ENCODE peak calls at places on chromosomes 6 and 20, in seven cellular contexts. F is BJ, L is DND-41, X is right atrium auricular region, R is lower lobe of right lung, A is upper lobe of right lung, E is ovary. D is an unnamed sample.

GRCh38 chr6:12479885-12480284 is 189.7 kb downstream of the EDN1 start:
- DNase-seq in E (no peak), F (peak; percentile 10), X (no peak), A (no peak), R (no peak), L (no peak), D (no peak)

GRCh38 chr6:79146426-79146825 is 68.4 kb upstream of the PHIP start:
- DNase-seq in X (no peak), E (no peak), A (no peak), L (no peak), F (no peak), R (no peak), D (peak; percentile 74)

GRCh38 chr6:89944826-89945407 is 50.6 kb downstream of the GJA10 start:
- DNase-seq in R (no peak), L (no peak), X (no peak), E (no peak), F (no peak), A (no peak), D (no peak)

GRCh38 chr6:158962371-158962770 is 37.6 kb downstream of the RSPH3 start:
- DNase-seq in L (no peak), X (no peak), E (no peak), F (peak; percentile 29), A (no peak), R (no peak), D (no peak)

GRCh38 chr6:114418304-114418972 is 75.6 kb upstream of the HS3ST5 start:
- DNase-seq in L (no peak), E (no peak), R (no peak), A (no peak), X (no peak), F (no peak), D (no peak)

GRCh38 chr6:105514306-105514705 is 111.4 kb upstream of the PREP start:
- DNase-seq in F (no peak), E (no peak), L (no peak), A (no peak), X (no peak), R (no peak), D (no peak)

GRCh38 chr6:111798281-111798725 is 74.9 kb downstream of the FYN start:
- DNase-seq in A (no peak), R (no peak), X (no peak), F (no peak), L (no peak), E (no peak), D (no peak)

GRCh38 chr6:166496460-166496859 is 90.0 kb downstream of the RAMACL start:
- DNase-seq in A (no peak), X (no peak), F (no peak), L (no peak), R (no peak), E (no peak), D (no peak)

GRCh38 chr6:135496805-135497411 is 632 bp downstream of the AHI1 start:
- DNase-seq in L (no peak), A (no peak), X (no peak), E (no peak), F (no peak), R (no peak), D (no peak)

GRCh38 chr6:146905313-146905712 is 298.9 kb upstream of the STXBP5 start:
- DNase-seq in X (no peak), R (no peak), E (no peak), L (no peak), F (peak; percentile 45), A (no peak), D (peak; percentile 51)

GRCh38 chr6:44487002-44487401 is 99.5 kb downstream of the CDC5L start:
- DNase-seq in X (no peak), F (no peak), E (no peak), R (no peak), L (no peak), A (no peak), D (no peak)

GRCh38 chr6:128507337-128508310 is 12.8 kb downstream of the PTPRK start:
- DNase-seq in L (no peak), F (peak; percentile 21), A (no peak), R (no peak), E (no peak), X (no peak), D (no peak)

GRCh38 chr6:139296927-139297326 is 5.1 kb upstream of the TXLNB start:
- DNase-seq in L (no peak), X (no peak), F (no peak), A (no peak), R (no peak), E (no peak), D (no peak)

GRCh38 chr20:43352996-43353395 is 104.7 kb upstream of the SRSF6 start:
- DNase-seq in X (no peak), F (no peak), A (no peak), E (no peak), R (no peak), L (no peak), D (no peak)

GRCh38 chr20:33915726-33916331 is 77.9 kb upstream of the RALY start:
- DNase-seq in E (peak; percentile 28), L (peak; percentile 64), R (peak; percentile 66), A (peak; percentile 70), X (no peak), F (no peak), D (no peak)

GRCh38 chr6:155216312-155217028 is 47.3 kb upstream of the CLDN20 start:
- DNase-seq in E (no peak), R (no peak), A (no peak), L (no peak), F (no peak), X (no peak), D (no peak)

GRCh38 chr6:155212106-155212505 is 51.7 kb upstream of the CLDN20 start:
- DNase-seq in E (no peak), L (no peak), F (no peak), A (no peak), X (no peak), R (no peak), D (no peak)

GRCh38 chr6:155215906-155216305 is 47.9 kb upstream of the CLDN20 start:
- DNase-seq in X (no peak), A (no peak), R (no peak), L (no peak), F (no peak), E (no peak), D (no peak)

GRCh38 chr6:155212616-155213380 is 51.0 kb upstream of the CLDN20 start:
- DNase-seq in F (no peak), X (no peak), R (no peak), L (no peak), A (no peak), E (no peak), D (no peak)

DNA sequence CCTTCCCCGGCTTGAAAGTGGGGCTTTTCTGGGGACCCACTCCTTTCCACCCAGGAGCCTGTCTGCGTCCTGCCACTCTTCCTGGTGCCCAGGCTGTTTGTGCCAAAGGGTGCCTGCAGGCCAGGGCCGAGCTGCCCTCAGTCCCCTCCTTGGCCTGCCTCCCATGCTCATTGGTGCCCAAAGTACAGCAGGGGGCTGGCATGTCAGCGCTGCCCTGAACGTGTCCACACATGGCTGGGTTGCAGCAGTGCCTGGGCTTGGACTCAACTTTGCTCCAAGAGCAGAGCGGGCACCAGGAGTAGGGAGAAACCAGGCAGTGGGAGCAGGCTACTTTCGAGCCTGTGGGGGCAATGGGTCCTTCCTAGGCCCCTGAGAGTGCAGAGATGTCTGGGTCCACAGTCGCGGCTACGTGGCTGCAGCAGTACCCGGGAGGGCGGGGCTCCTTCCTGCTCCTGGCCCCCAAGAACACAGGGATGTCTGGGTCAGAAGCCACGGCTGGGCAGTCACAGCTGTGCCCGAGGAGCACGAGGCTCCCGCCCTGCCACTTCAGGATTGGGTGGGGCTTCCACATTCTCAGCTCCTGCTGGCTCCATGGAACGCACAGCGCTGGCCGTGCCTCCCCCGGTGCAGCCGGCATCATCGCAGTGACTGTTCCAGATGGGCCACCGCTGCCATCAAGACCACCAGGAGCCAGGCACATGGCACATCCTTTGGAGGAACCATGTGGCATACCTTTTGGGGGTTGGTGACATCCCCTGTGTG is 50.0 kb upstream of the CLDN20 start:
- DNase-seq in E (no peak), F (no peak), A (no peak), X (peak; percentile 26), L (no peak), R (no peak), D (no peak)
- H3K4me3 ChIP-seq in E (no peak overlapping the region), F (no peak overlapping the region), A (no peak overlapping the region), X (no peak overlapping the region), L (no peak overlapping the region), R (no peak overlapping the region), D (no peak overlapping the region)

DNA sequence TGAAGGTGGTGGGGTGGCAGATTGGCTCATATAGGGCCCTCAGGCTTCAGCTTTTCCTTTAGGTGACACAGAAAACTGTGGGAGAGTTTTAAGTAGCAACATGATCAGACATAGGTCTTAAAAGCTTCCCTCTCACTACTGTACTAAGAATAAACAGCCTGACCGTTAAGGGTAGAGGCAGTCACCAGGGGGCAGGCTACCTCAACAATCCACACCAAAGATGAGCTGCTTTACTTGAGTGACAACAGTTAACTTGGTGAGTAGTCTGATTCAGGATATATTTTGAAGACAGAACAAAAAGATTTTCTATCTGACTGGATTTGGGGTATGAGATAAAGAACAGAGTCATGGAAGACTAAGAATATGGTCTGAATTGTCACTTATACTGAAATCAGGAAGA is 193.1 kb upstream of the SHLD1 start:
- DNase-seq in F (no peak), R (no peak), X (no peak), A (no peak), E (no peak), L (peak; percentile 61), D (no peak)
- TF ChIP-seq CTCF in F (peak; percentile 69), R (peak; percentile 41), X (peak; percentile 63), A (peak; percentile 49), E (no peak), L (peak; percentile 71), D (peak; percentile 73)

GRCh38 chr20:48308232-48308781 is 519.5 kb downstream of the PREX1 start:
- DNase-seq in X (no peak), F (no peak), R (no peak), A (no peak), L (no peak), E (no peak), D (no peak)

GRCh38 chr20:48308882-48309281 is 518.9 kb downstream of the PREX1 start:
- DNase-seq in A (no peak), X (no peak), R (no peak), E (no peak), F (no peak), L (no peak), D (no peak)

GRCh38 chr20:48310312-48310711 is 517.5 kb downstream of the PREX1 start:
- DNase-seq in E (peak; percentile 82), X (no peak), A (no peak), F (no peak), R (no peak), L (no peak), D (no peak)

GRCh38 chr20:48309293-48309692 is 518.5 kb downstream of the PREX1 start:
- DNase-seq in X (no peak), L (no peak), F (no peak), A (no peak), R (no peak), E (no peak), D (no peak)

DNA sequence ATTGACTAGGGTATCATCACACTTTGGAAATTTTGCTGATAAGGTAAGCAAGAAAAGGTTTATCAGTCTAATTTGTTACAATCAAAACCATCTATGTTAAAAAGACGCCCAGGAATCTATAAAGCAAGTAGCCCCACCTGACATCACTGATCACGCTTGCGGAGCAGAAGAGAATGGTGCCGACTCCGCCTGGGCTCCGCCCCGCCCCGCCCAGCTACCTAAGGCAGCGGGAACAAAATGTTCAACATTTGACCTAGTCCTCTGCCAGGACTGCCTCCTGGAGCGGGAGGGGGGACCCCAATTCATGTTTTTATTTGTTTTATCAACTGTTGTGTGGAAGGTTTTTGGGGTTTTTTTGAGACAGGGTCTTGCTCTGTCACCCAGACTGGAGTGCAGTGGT is 520.5 kb downstream of the PREX1 start:
- DNase-seq in F (no peak), R (no peak), A (no peak), X (no peak), E (no peak), L (no peak), D (no peak)
- H3K4me3 ChIP-seq in F (no peak overlapping the region), R (no peak overlapping the region), A (no peak overlapping the region), X (no peak overlapping the region), E (no peak overlapping the region), L (no peak overlapping the region), D (no peak overlapping the region)

GRCh38 chr6:137234505-137234863 is 15.3 kb upstream of the IFNGR1 start:
- DNase-seq in E (no peak), A (no peak), F (no peak), R (no peak), L (peak; percentile 39), X (no peak), D (no peak)
- TF ChIP-seq CTCF in E (no peak), A (no peak), F (no peak), R (no peak), L (no peak), X (no peak), D (no peak)